ENCODE peak calls at places on chromosomes 16 and 17, in four cellular contexts. Z, Q, G and N are unnamed samples.

GRCh38 chr17:75785016-75785769 is 587 bp downstream of the UNK start:
- DNase-seq in Z (peak; percentile 97), Q (peak; percentile 76), G (peak; percentile 93), N (peak; percentile 52)

GRCh38 chr17:81342062-81342699 is 47.1 kb upstream of the SLC38A10 start:
- DNase-seq in Z (no peak), Q (no peak), G (no peak), N (no peak)

GRCh38 chr17:66978514-66979061 is 14.1 kb downstream of the CACNG4 start:
- DNase-seq in Z (no peak), Q (no peak), G (no peak), N (no peak)

GRCh38 chr16:74565378-74565777 is 41.5 kb downstream of the GLG1 start:
- DNase-seq in Z (no peak), Q (no peak), G (no peak), N (no peak)

GRCh38 chr16:6966925-6967324 is 365.7 kb upstream of the RBFOX1 start:
- DNase-seq in Z (no peak), Q (no peak), G (no peak), N (no peak)

GRCh38 chr16:12896562-12896961 is 4.8 kb upstream of the SHISA9 start:
- DNase-seq in Z (peak; percentile 84), Q (peak; percentile 32), G (peak; percentile 39), N (no peak)

GRCh38 chr16:11407047-11407982 is 62.1 kb downstream of the RMI2 start:
- DNase-seq in Z (peak; percentile 85), Q (peak; percentile 68), G (peak; percentile 83), N (peak; percentile 72)

GRCh38 chr16:49639739-49640388 is 216.0 kb downstream of the ZNF423 start:
- DNase-seq in Z (peak; percentile 37), Q (no peak), G (peak; percentile 85), N (peak; percentile 75)

GRCh38 chr17:2058521-2059124 is 3.7 kb downstream of the HIC1 start:
- DNase-seq in Z (peak; percentile 82), Q (no peak), G (no peak), N (no peak)

GRCh38 chr16:24734382-24734781 is 4.9 kb downstream of the TNRC6A start:
- DNase-seq in Z (no peak), Q (no peak), G (peak; percentile 77), N (no peak)

GRCh38 chr17:42618442-42619150 is 9.1 kb downstream of the TUBG1 start:
- DNase-seq in Z (peak; percentile 87), Q (no peak), G (no peak), N (peak; percentile 43)

GRCh38 chr17:45052052-45052772 is 780 bp upstream of the DCAKD start:
- DNase-seq in Z (peak; percentile 49), Q (no peak), G (peak; percentile 57), N (no peak)

GRCh38 chr17:63834431-63835166 is 7.1 kb upstream of the FTSJ3 start:
- DNase-seq in Z (peak; percentile 95), Q (peak; percentile 83), G (peak; percentile 74), N (no peak)

GRCh38 chr16:4273858-4274291 is 1.1 kb upstream of the TFAP4 start:
- DNase-seq in Z (peak; percentile 85), Q (peak; percentile 51), G (peak; percentile 55), N (peak; percentile 73)

GRCh38 chr16:80507538-80507937 is 33.3 kb upstream of the DYNLRB2 start:
- DNase-seq in Z (no peak), Q (no peak), G (no peak), N (no peak)

GRCh38 chr17:16287563-16288027 is 65.7 kb downstream of the CENPV start:
- DNase-seq in Z (no peak), Q (no peak), G (peak; percentile 87), N (no peak)

GRCh38 chr16:86062271-86062965 is 163.5 kb downstream of the IRF8 start:
- DNase-seq in Z (no peak), Q (no peak), G (no peak), N (no peak)

GRCh38 chr16:84842516-84843148 is 22.8 kb downstream of the CRISPLD2 start:
- DNase-seq in Z (no peak), Q (no peak), G (no peak), N (no peak)

GRCh38 chr16:30358577-30358936 is 3.4 kb upstream of the CD2BP2 start:
- DNase-seq in Z (no peak), Q (no peak), G (no peak), N (no peak)

GRCh38 chr16:30356401-30357084 is 1.4 kb upstream of the CD2BP2 start:
- DNase-seq in Z (no peak), Q (no peak), G (no peak), N (no peak)

GRCh38 chr16:30357085-30357714 is 2.1 kb upstream of the CD2BP2 start:
- DNase-seq in Z (no peak), Q (no peak), G (no peak), N (no peak)

GRCh38 chr16:30358990-30359870 is 4.1 kb upstream of the CD2BP2 start:
- DNase-seq in Z (no peak), Q (no peak), G (no peak), N (no peak)

DNA sequence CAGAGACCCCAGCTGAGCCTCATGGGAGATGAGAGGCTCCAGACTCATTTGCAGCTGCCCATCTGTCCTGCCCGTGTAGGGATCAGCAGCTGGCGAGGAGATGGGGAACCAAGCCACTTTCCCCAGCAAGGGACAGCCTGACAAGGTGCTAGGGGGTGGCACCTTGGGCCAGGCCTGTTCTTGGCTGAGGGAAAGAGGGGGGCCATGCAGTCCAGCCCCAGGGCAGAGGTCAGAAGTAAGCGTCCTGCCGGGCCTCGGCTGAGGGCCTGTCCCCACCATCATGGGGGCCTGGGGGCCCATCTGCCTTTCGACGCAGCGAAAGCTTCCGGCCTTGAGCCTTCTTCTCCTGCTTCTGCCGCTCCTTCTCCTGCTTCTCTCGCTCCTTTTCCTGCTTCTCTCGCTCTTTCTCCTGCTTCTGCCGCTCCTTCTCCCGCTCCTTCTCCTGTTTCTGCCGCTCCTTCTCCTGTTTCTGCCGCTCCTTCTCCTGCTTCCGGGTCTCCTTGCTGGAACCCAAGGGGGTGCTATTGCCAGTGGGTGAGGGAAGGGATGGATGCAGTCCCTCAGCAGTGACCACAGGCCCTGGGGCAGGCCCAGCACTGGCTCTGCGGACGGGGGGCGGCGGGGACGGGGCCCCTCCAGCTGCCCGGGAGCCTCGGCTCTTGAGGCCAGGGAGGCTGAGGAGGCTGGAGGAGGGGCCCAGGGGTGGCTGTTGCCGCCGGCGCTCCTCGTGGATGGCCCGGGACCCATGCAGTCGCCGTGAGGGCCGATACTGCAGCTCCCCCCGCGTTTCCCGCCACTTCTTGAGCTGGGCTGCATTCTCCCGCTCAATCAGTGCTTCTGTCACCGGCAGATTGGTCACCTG is 2.8 kb upstream of the CD2BP2 start:
- DNase-seq in Z (no peak), Q (no peak), G (no peak), N (no peak)
- H3K9ac ChIP-seq in Z (no peak overlapping the region), Q (no peak overlapping the region), G (peak overlapping the region; percentile 35), N (peak overlapping the region; percentile 57)

DNA sequence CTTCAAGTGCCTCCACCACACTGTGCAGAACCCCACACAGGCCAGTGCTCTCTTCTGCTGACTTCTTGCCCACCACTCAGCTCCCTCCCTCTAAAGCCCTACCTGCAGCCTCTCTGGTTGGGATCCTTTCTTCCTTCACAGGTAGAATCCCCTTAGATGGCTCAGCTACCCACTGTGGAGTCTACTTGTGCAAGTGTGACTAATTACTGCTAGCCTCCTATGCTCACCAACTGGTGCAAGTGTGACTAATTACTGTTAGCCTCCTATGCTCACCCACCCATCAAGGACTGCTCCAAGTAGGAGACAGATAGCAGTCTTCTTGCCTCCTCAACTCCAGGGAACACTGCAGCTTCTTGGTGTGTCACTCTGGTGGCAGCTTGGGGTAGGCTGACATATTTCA is 43.6 kb downstream of the TEX14 start:
- DNase-seq in Z (no peak), Q (no peak), G (no peak), N (no peak)
- H3K9ac ChIP-seq in Z (no peak overlapping the region), Q (no peak overlapping the region), G (no peak overlapping the region), N (no peak overlapping the region)

GRCh38 chr17:68382582-68383085 is 74.7 kb downstream of the WIPI1 start:
- DNase-seq in Z (no peak), Q (no peak), G (peak; percentile 11), N (no peak)

GRCh38 chr17:68383120-68383442 is 74.2 kb downstream of the WIPI1 start:
- DNase-seq in Z (no peak), Q (no peak), G (no peak), N (no peak)

GRCh38 chr17:68383443-68384321 is 73.6 kb downstream of the WIPI1 start:
- DNase-seq in Z (no peak), Q (peak; percentile 86), G (peak; percentile 78), N (no peak)

GRCh38 chr17:68385490-68386215 is 71.6 kb downstream of the WIPI1 start:
- DNase-seq in Z (no peak), Q (no peak), G (no peak), N (no peak)

GRCh38 chr17:68384941-68385340 is 72.4 kb downstream of the WIPI1 start:
- DNase-seq in Z (no peak), Q (no peak), G (no peak), N (no peak)
- H3K9ac ChIP-seq in Z (no peak overlapping the region), Q (peak overlapping the region; percentile 50), G (no peak overlapping the region), N (no peak overlapping the region)

GRCh38 chr16:67000384-67001158 is 12.2 kb downstream of the CES4A start:
- DNase-seq in Z (peak; percentile 41), Q (no peak), G (peak; percentile 68), N (no peak)
- H3K9ac ChIP-seq in Z (peak overlapping the region; percentile 28), Q (no peak overlapping the region), G (peak overlapping the region; percentile 64), N (peak overlapping the region; percentile 73)